ENCODE peak calls at places on chromosomes 7 and 10, in nine cellular contexts. I, K, A, Y, H, M, L, J and Q are unnamed samples.
A peak's percentile ranks its signal among the peaks of the same experiment; 100 is the strongest.

GRCh38 chr7:98935811-98936210 is 57.5 kb downstream of the TRRAP start:
- DNase-seq in J (no peak), L (no peak), K (no peak), I (no peak), M (no peak), Y (no peak), H (no peak), A (peak; percentile 68), Q (no peak)

GRCh38 chr10:13633689-13634088 is 46.9 kb downstream of the PRPF18 start:
- DNase-seq in M (no peak), K (peak; percentile 86), L (no peak), I (no peak), J (no peak), H (no peak), Y (no peak), A (peak; percentile 69), Q (no peak)

GRCh38 chr7:1418505-1419309 is 40.6 kb downstream of the MICALL2 start:
- DNase-seq in L (no peak), H (peak; percentile 77), K (no peak), A (peak; percentile 13), Y (no peak), M (no peak), J (no peak), I (no peak), Q (no peak)

GRCh38 chr7:35334511-35334910 is 80.6 kb upstream of the TBX20 start:
- DNase-seq in L (no peak), I (no peak), K (no peak), H (no peak), M (no peak), J (no peak), A (no peak), Y (no peak), Q (no peak)

GRCh38 chr7:23469150-23469960 is 936 bp downstream of the IGF2BP3 start:
- DNase-seq in J (peak; percentile 88), H (peak; percentile 36), L (no peak), Y (no peak), I (no peak), M (no peak), A (no peak), K (no peak), Q (no peak)

GRCh38 chr10:119511828-119512515 is 30.5 kb downstream of the RGS10 start:
- DNase-seq in A (no peak), H (no peak), L (no peak), Y (no peak), I (no peak), M (no peak), K (no peak), J (no peak), Q (no peak)

GRCh38 chr7:21169667-21170605 is 257.9 kb upstream of the SP4 start:
- DNase-seq in A (no peak), L (no peak), K (no peak), H (no peak), J (no peak), M (no peak), Y (no peak), I (no peak), Q (no peak)

GRCh38 chr7:77538186-77538907 is 1.3 kb downstream of the PTPN12 start:
- DNase-seq in K (peak; percentile 91), M (peak; percentile 94), Y (no peak), L (peak; percentile 82), I (peak; percentile 89), H (peak; percentile 97), J (no peak), A (peak; percentile 93), Q (peak; percentile 80)

GRCh38 chr7:74606101-74606908 is 51.2 kb upstream of the GTF2I start:
- DNase-seq in Y (peak; percentile 58), J (no peak), L (peak; percentile 57), K (peak; percentile 51), H (no peak), I (peak; percentile 59), A (no peak), M (no peak), Q (peak; percentile 91)

GRCh38 chr7:122746948-122747347 is 44.2 kb upstream of the RNF148 start:
- DNase-seq in H (no peak), L (no peak), M (no peak), Y (no peak), J (no peak), A (no peak), I (no peak), K (no peak), Q (no peak)

GRCh38 chr10:103145860-103146466 is 47.1 kb downstream of the NT5C2 start:
- DNase-seq in J (no peak), L (peak; percentile 76), A (peak; percentile 92), H (peak; percentile 42), M (peak; percentile 90), K (peak; percentile 88), I (peak; percentile 95), Y (no peak), Q (peak; percentile 29)

GRCh38 chr10:62450905-62451605 is 76.9 kb downstream of the ZNF365 start:
- DNase-seq in L (no peak), Y (no peak), M (no peak), H (no peak), I (no peak), A (no peak), K (no peak), J (no peak), Q (no peak)

GRCh38 chr7:110839866-110840265 is 251.1 kb upstream of the LRRN3 start:
- DNase-seq in A (peak; percentile 64), H (peak; percentile 32), M (no peak), I (peak; percentile 37), L (no peak), J (no peak), K (peak; percentile 22), Y (no peak), Q (no peak)
- TF ChIP-seq POLR2A in A (no peak), H (no peak), M (no peak), I (no peak), L (no peak), J (no peak), K (no peak), Y (no peak), Q (no peak)

DNA sequence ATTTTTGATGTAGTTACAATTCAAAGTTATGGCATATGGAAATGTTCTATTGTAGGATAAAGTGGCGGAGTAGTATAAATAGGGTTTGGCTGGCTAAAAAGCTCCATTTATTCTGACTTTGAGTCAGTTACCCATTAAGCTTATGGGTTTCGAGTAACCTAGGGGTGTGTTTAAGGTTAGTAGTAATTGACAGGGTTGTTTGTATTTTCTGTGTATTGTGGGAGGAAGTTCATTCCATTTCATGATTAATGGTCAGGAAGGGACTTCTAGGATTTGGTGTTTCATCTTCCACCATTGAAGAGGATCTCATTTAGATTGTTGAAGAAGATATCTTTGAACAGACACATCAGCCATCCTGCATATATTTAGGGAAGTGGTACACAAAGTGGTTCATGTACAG is 75.0 kb downstream of the BICC1 start:
- DNase-seq in H (no peak), I (no peak), Y (no peak), K (no peak), J (no peak), A (no peak), L (no peak), M (no peak), Q (no peak)
- TF ChIP-seq POLR2A in H (no peak), I (no peak), Y (no peak), K (no peak), J (no peak), A (no peak), L (no peak), M (no peak), Q (no peak)

GRCh38 chr7:39948932-39949928 is 826 bp upstream of the CDK13 start:
- DNase-seq in L (peak; percentile 98), I (peak; percentile 99), K (peak; percentile 99), Y (peak; percentile 82), M (peak; percentile 99), J (peak; percentile 99), H (peak; percentile 99), A (peak; percentile 100), Q (peak; percentile 98)
- TF ChIP-seq POLR2A in L (peak; percentile 85), I (peak; percentile 85), K (no peak), Y (peak; percentile 97), M (peak; percentile 80), J (peak; percentile 95), H (peak; percentile 96), A (peak; percentile 90), Q (peak; percentile 94)

GRCh38 chr10:46001187-46001756 is 29.0 kb downstream of the TIMM23 start:
- DNase-seq in M (no peak), H (no peak), A (no peak), L (no peak), I (no peak), Y (no peak), J (no peak), K (no peak), Q (no peak)
- TF ChIP-seq POLR2A in M (no peak), H (no peak), A (no peak), L (no peak), I (no peak), Y (no peak), J (no peak), K (no peak), Q (no peak)